ENCODE peak calls at places on chromosome 9, in five cellular contexts. One of them, this sample, is unnamed. For H3K36me3, the result is how much of the 10 kb centered on the place peaks cover.

GRCh38 chr9:120761011-120761410 is 32.2 kb downstream of the FBXW2 start:
- DNase-seq in MM.1S: no peak
- DNase-seq in endothelial cell of umbilical vein: no peak
- DNase-seq in endodermal cell: no peak
- DNase-seq in SJSA1: no peak
- DNase-seq in this sample: no peak

GRCh38 chr9:124054671-124055212 is 43.2 kb downstream of the LHX2 start:
- DNase-seq in SJSA1: peak
- DNase-seq in endodermal cell: no peak
- DNase-seq in MM.1S: peak
- DNase-seq in endothelial cell of umbilical vein: no peak
- DNase-seq in this sample: peak

GRCh38 chr9:15529566-15530324 is 19.0 kb upstream of the PSIP1 start:
- DNase-seq in endothelial cell of umbilical vein: no peak
- DNase-seq in MM.1S: no peak
- DNase-seq in endodermal cell: no peak
- DNase-seq in SJSA1: no peak
- DNase-seq in this sample: no peak

GRCh38 chr9:78566948-78567675 is 270.2 kb downstream of the PSAT1 start:
- DNase-seq in SJSA1: no peak
- DNase-seq in endodermal cell: no peak
- DNase-seq in MM.1S: no peak
- DNase-seq in endothelial cell of umbilical vein: no peak
- DNase-seq in this sample: peak

GRCh38 chr9:16207161-16207560 is 654.3 kb downstream of the CCDC171 start:
- DNase-seq in endothelial cell of umbilical vein: peak
- DNase-seq in MM.1S: peak
- DNase-seq in endodermal cell: no peak
- DNase-seq in SJSA1: no peak
- DNase-seq in this sample: peak

GRCh38 chr9:35960029-35960655 is 2.2 kb upstream of the OR2S2 start:
- DNase-seq in SJSA1: no peak
- DNase-seq in endothelial cell of umbilical vein: no peak
- DNase-seq in endodermal cell: no peak
- DNase-seq in MM.1S: no peak
- DNase-seq in this sample: peak

GRCh38 chr9:136059851-136060670 is 35.0 kb downstream of the NACC2 start:
- DNase-seq in SJSA1: no peak
- DNase-seq in endodermal cell: no peak
- DNase-seq in MM.1S: no peak
- DNase-seq in endothelial cell of umbilical vein: no peak
- DNase-seq in this sample: peak

GRCh38 chr9:90665072-90665471 is 22.4 kb upstream of the DIRAS2 start:
- DNase-seq in endodermal cell: peak
- DNase-seq in MM.1S: no peak
- DNase-seq in SJSA1: no peak
- DNase-seq in endothelial cell of umbilical vein: no peak
- DNase-seq in this sample: no peak

GRCh38 chr9:92138157-92138959 is 23.1 kb upstream of the SPTLC1 start:
- DNase-seq in endodermal cell: peak
- DNase-seq in MM.1S: peak
- DNase-seq in SJSA1: peak
- DNase-seq in endothelial cell of umbilical vein: peak
- DNase-seq in this sample: no peak

GRCh38 chr9:128945798-128946501 is 1.5 kb downstream of the DOLK start:
- DNase-seq in SJSA1: no peak
- DNase-seq in endothelial cell of umbilical vein: no peak
- DNase-seq in endodermal cell: no peak
- DNase-seq in MM.1S: no peak
- DNase-seq in this sample: no peak

GRCh38 chr9:117414220-117414905 is 494 bp downstream of the ASTN2 start:
- DNase-seq in endodermal cell: peak
- DNase-seq in MM.1S: peak
- DNase-seq in endothelial cell of umbilical vein: no peak
- DNase-seq in SJSA1: no peak
- DNase-seq in this sample: no peak

GRCh38 chr9:95379630-95380029 is 62.1 kb upstream of the FANCC start:
- DNase-seq in endodermal cell: no peak
- DNase-seq in endothelial cell of umbilical vein: no peak
- DNase-seq in MM.1S: no peak
- DNase-seq in SJSA1: no peak
- DNase-seq in this sample: no peak

GRCh38 chr9:35649431-35650340 is 1.0 kb downstream of the SIT1 start:
- DNase-seq in endodermal cell: no peak
- DNase-seq in SJSA1: no peak
- DNase-seq in endothelial cell of umbilical vein: no peak
- DNase-seq in MM.1S: no peak
- DNase-seq in this sample: peak

GRCh38 chr9:126149661-126150060 is 177.0 kb upstream of the MVB12B start:
- DNase-seq in SJSA1: no peak
- DNase-seq in endothelial cell of umbilical vein: no peak
- DNase-seq in MM.1S: no peak
- DNase-seq in endodermal cell: peak
- DNase-seq in this sample: no peak

GRCh38 chr9:4197548-4197947 is 102.3 kb downstream of the GLIS3 start:
- DNase-seq in endothelial cell of umbilical vein: no peak
- DNase-seq in endodermal cell: peak
- DNase-seq in SJSA1: no peak
- DNase-seq in MM.1S: peak
- DNase-seq in this sample: no peak

GRCh38 chr9:108241384-108241783 is 614.4 kb downstream of the ACTL7B start:
- DNase-seq in endothelial cell of umbilical vein: no peak
- DNase-seq in endodermal cell: peak
- DNase-seq in SJSA1: no peak
- DNase-seq in MM.1S: no peak
- DNase-seq in this sample: no peak

GRCh38 chr9:124595743-124596142 is 88.5 kb upstream of the NR5A1 start:
- DNase-seq in endodermal cell: no peak
- DNase-seq in MM.1S: no peak
- DNase-seq in SJSA1: no peak
- DNase-seq in endothelial cell of umbilical vein: no peak
- DNase-seq in this sample: no peak

GRCh38 chr9:131738838-131739191 is 1.1 kb downstream of the RAPGEF1 start:
- DNase-seq in endothelial cell of umbilical vein: no peak
- DNase-seq in MM.1S: peak
- DNase-seq in endodermal cell: no peak
- DNase-seq in SJSA1: no peak
- DNase-seq in this sample: no peak

GRCh38 chr9:19748278-19749126 is 40.3 kb downstream of the SLC24A2 start:
- DNase-seq in SJSA1: no peak
- DNase-seq in endothelial cell of umbilical vein: peak
- DNase-seq in endodermal cell: no peak
- DNase-seq in MM.1S: no peak
- DNase-seq in this sample: no peak
- H3K27ac ChIP-seq in SJSA1: no peak
- H3K27ac ChIP-seq in endothelial cell of umbilical vein: peak
- H3K27ac ChIP-seq in endodermal cell: no peak
- H3K27ac ChIP-seq in MM.1S: no peak
- H3K27ac ChIP-seq in this sample: no peak

DNA sequence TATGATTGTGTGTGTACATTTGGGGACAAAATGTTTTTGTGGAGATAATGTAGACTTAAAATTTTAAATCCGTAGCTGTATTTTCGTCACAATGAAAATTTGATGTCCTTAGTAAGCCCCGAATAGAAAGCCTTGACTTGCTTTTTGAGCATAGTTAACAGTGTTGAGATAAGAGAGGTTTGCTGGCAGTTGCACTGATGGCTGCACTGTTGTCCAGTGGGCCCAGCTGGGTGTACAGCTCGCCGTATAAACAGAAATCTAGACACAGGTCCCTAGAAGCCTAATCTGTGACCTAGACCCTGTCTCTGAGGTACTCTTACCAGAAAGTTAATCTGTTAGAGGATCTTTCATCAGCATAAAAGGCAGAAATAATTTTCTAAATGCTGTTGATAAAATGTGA is 271.3 kb upstream of the DMRT1 start:
- DNase-seq in endodermal cell: no peak
- DNase-seq in MM.1S: no peak
- DNase-seq in SJSA1: no peak
- DNase-seq in endothelial cell of umbilical vein: no peak
- DNase-seq in this sample: no peak
- H3K4me3 ChIP-seq in endodermal cell: no peak
- H3K4me3 ChIP-seq in MM.1S: no peak
- H3K4me3 ChIP-seq in SJSA1: no peak
- H3K4me3 ChIP-seq in endothelial cell of umbilical vein: no peak
- H3K4me3 ChIP-seq in this sample: no peak

DNA sequence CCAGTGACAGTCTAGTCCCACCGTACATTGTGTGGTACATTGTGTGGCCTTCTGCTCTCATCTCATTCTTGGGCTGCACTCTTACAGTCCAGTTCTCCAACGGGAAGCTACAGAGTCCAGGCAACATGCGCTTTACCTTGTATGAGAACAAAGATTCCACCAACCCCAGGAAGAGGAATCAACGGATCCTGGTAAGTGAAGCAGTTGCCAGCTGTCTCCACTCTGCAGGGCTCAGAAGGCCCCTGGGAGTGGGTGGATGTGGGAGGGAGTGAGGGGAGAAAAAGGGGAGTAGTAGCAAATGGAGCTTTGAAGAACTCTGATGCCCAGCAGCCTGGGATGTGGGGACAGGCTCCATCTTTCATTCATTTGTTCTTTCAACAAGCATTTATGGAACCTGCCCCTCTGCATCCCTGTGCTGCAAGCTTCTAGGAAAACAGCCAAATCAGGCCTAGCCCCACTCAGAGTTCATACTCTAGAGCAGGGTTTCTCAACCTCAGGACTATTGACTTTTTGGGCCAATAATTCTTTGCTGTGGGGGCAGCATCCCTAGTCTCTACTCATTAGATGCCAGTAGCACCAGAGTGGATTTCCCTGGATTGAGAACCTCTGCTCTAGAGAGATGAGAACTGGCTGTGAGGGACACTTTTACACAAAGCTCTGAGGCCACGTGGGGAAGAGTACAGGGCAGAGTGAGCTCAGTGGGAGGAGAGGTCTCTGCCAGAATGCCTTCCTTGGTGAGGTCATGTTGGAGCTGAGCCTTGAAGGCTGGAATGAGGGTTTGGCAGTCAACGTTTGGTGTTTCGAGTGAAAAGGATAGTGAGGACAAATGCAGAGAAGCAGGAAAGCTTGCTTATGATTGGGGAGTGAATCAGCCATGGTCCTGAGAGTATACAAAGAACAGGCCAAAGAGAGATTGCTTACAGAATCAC is 1.1 kb downstream of the POLR1E start:
- DNase-seq in endodermal cell: no peak
- DNase-seq in SJSA1: peak
- DNase-seq in MM.1S: no peak
- DNase-seq in endothelial cell of umbilical vein: no peak
- DNase-seq in this sample: peak
- H3K36me3 ChIP-seq in endodermal cell: under half
- H3K36me3 ChIP-seq in SJSA1: under half
- H3K36me3 ChIP-seq in MM.1S: under half
- H3K36me3 ChIP-seq in endothelial cell of umbilical vein: under half
- H3K36me3 ChIP-seq in this sample: under half

GRCh38 chr9:106892632-106893031 is 29.7 kb downstream of the ZNF462 start:
- DNase-seq in SJSA1: peak
- DNase-seq in endodermal cell: peak
- DNase-seq in endothelial cell of umbilical vein: peak
- DNase-seq in MM.1S: no peak
- DNase-seq in this sample: peak

GRCh38 chr9:106893088-106893487 is 30.1 kb downstream of the ZNF462 start:
- DNase-seq in endodermal cell: no peak
- DNase-seq in endothelial cell of umbilical vein: peak
- DNase-seq in MM.1S: no peak
- DNase-seq in SJSA1: peak
- DNase-seq in this sample: peak

GRCh38 chr9:106888992-106889631 is 26.1 kb downstream of the ZNF462 start:
- DNase-seq in endodermal cell: no peak
- DNase-seq in SJSA1: no peak
- DNase-seq in endothelial cell of umbilical vein: no peak
- DNase-seq in MM.1S: no peak
- DNase-seq in this sample: no peak

GRCh38 chr9:106890621-106891020 is 27.7 kb downstream of the ZNF462 start:
- DNase-seq in SJSA1: no peak
- DNase-seq in MM.1S: no peak
- DNase-seq in endodermal cell: no peak
- DNase-seq in endothelial cell of umbilical vein: no peak
- DNase-seq in this sample: no peak

GRCh38 chr9:106891286-106891685 is 28.3 kb downstream of the ZNF462 start:
- DNase-seq in MM.1S: no peak
- DNase-seq in endothelial cell of umbilical vein: no peak
- DNase-seq in endodermal cell: no peak
- DNase-seq in SJSA1: no peak
- DNase-seq in this sample: no peak
- H3K27ac ChIP-seq in MM.1S: no peak
- H3K27ac ChIP-seq in endothelial cell of umbilical vein: no peak
- H3K27ac ChIP-seq in endodermal cell: peak
- H3K27ac ChIP-seq in SJSA1: peak
- H3K27ac ChIP-seq in this sample: no peak

GRCh38 chr9:98708933-98709911 is at the start of gene GABBR2:
- DNase-seq in MM.1S: no peak
- DNase-seq in SJSA1: no peak
- DNase-seq in endothelial cell of umbilical vein: peak
- DNase-seq in endodermal cell: peak
- DNase-seq in this sample: no peak
- H3K4me3 ChIP-seq in MM.1S: no peak
- H3K4me3 ChIP-seq in SJSA1: peak
- H3K4me3 ChIP-seq in endothelial cell of umbilical vein: peak
- H3K4me3 ChIP-seq in endodermal cell: peak
- H3K4me3 ChIP-seq in this sample: peak

GRCh38 chr9:137105814-137106661 is 8.5 kb downstream of the DPP7 start:
- DNase-seq in endodermal cell: no peak
- DNase-seq in SJSA1: no peak
- DNase-seq in MM.1S: no peak
- DNase-seq in endothelial cell of umbilical vein: no peak
- DNase-seq in this sample: no peak
- H3K36me3 ChIP-seq in endodermal cell: under half
- H3K36me3 ChIP-seq in SJSA1: under half
- H3K36me3 ChIP-seq in MM.1S: under half
- H3K36me3 ChIP-seq in endothelial cell of umbilical vein: under half
- H3K36me3 ChIP-seq in this sample: under half

GRCh38 chr9:133132174-133132573 is 11.1 kb upstream of the RALGDS start:
- DNase-seq in MM.1S: no peak
- DNase-seq in endodermal cell: no peak
- DNase-seq in endothelial cell of umbilical vein: no peak
- DNase-seq in SJSA1: no peak
- DNase-seq in this sample: no peak

GRCh38 chr9:133131506-133131905 is 10.5 kb upstream of the RALGDS start:
- DNase-seq in SJSA1: no peak
- DNase-seq in endothelial cell of umbilical vein: no peak
- DNase-seq in MM.1S: no peak
- DNase-seq in endodermal cell: no peak
- DNase-seq in this sample: no peak

GRCh38 chr9:133128152-133128551 is 7.1 kb upstream of the RALGDS start:
- DNase-seq in MM.1S: no peak
- DNase-seq in SJSA1: no peak
- DNase-seq in endothelial cell of umbilical vein: no peak
- DNase-seq in endodermal cell: no peak
- DNase-seq in this sample: no peak

GRCh38 chr9:133129001-133129799 is 8.2 kb upstream of the RALGDS start:
- DNase-seq in SJSA1: no peak
- DNase-seq in endodermal cell: no peak
- DNase-seq in endothelial cell of umbilical vein: no peak
- DNase-seq in MM.1S: no peak
- DNase-seq in this sample: no peak

GRCh38 chr9:133130721-133131244 is 9.7 kb upstream of the RALGDS start:
- DNase-seq in SJSA1: no peak
- DNase-seq in endothelial cell of umbilical vein: no peak
- DNase-seq in endodermal cell: no peak
- DNase-seq in MM.1S: no peak
- DNase-seq in this sample: no peak
- H3K27ac ChIP-seq in SJSA1: no peak
- H3K27ac ChIP-seq in endothelial cell of umbilical vein: no peak
- H3K27ac ChIP-seq in endodermal cell: no peak
- H3K27ac ChIP-seq in MM.1S: no peak
- H3K27ac ChIP-seq in this sample: no peak